ENCODE peak calls at places on chromosome 2, in seven cellular contexts. Y is AML-193; F is amniotic stem cell; R is stimulated activated CD8-positive, alpha-beta memory T cell treated with anti-CD3 and anti-CD28 coated beads, Interleukin-4, amount 100 ng/mL, for 4 hours; J is activated T-cell treated with anti-CD3 and anti-CD28 coated beads, Interleukin-2, amount 50 U/mL, for 72 hours; S is NCI-H748 treated with DMSO at 0.1 percent for 48 hours; T is Caki2. U is an unnamed sample.

GRCh38 chr2:223894009-223894408 is 51.1 kb downstream of the WDFY1 start:
- DNase-seq in Y (no peak), F (no peak), R (no peak), J (no peak), S (no peak), T (no peak), U (no peak)

GRCh38 chr2:210363261-210363660 is 48.3 kb upstream of the MYL1 start:
- DNase-seq in Y (no peak), F (no peak), R (no peak), J (no peak), S (no peak), T (peak), U (no peak)

GRCh38 chr2:41853427-41854191 is 194.2 kb upstream of the PKDCC start:
- DNase-seq in Y (peak), F (peak), R (no peak), J (no peak), S (peak), T (peak), U (no peak)

GRCh38 chr2:210199186-210199765 is 26.0 kb downstream of the ACADL start:
- DNase-seq in Y (peak), F (no peak), R (no peak), J (no peak), S (peak), T (no peak), U (no peak)

GRCh38 chr2:225270861-225271260 is 128.6 kb upstream of the NYAP2 start:
- DNase-seq in Y (peak), F (no peak), R (no peak), J (peak), S (peak), T (peak), U (no peak)

GRCh38 chr2:74532222-74532621 is 2.5 kb downstream of the HTRA2 start:
- DNase-seq in Y (peak), F (no peak), R (no peak), J (no peak), S (peak), T (peak), U (no peak)

GRCh38 chr2:187208199-187208785 is 239.8 kb downstream of the CALCRL start:
- DNase-seq in Y (no peak), F (no peak), R (no peak), J (no peak), S (no peak), T (no peak), U (no peak)

GRCh38 chr2:57207191-57207590 is 839.4 kb upstream of the VRK2 start:
- DNase-seq in Y (no peak), F (no peak), R (no peak), J (no peak), S (no peak), T (no peak), U (no peak)

GRCh38 chr2:157254041-157254440 is 3.5 kb upstream of the GALNT5 start:
- DNase-seq in Y (no peak), F (no peak), R (no peak), J (no peak), S (no peak), T (no peak), U (no peak)

GRCh38 chr2:174702541-174702940 is 61.7 kb downstream of the CHRNA1 start:
- DNase-seq in Y (no peak), F (no peak), R (no peak), J (no peak), S (no peak), T (no peak), U (no peak)